ENCODE peak calls at places on chromosomes 5 and 9, in nine cellular contexts. A, H, Y, O, L, E, X, W and G are unnamed samples.

GRCh38 chr9:75238311-75238976 is 150.1 kb downstream of the OSTF1 start:
- DNase-seq in X (no peak), H (peak; percentile 13), O (peak; percentile 52), A (no peak), W (peak; percentile 26), Y (peak; percentile 33), L (peak; percentile 77), E (peak; percentile 77), G (peak; percentile 40)

GRCh38 chr5:81233080-81233634 is at the start of gene CKMT2:
- DNase-seq in Y (no peak), L (peak; percentile 86), E (peak; percentile 87), A (no peak), H (peak; percentile 60), W (no peak), X (no peak), O (no peak), G (no peak)

GRCh38 chr5:158699336-158699735 is 400.4 kb downstream of the EBF1 start:
- DNase-seq in A (no peak), E (no peak), H (no peak), W (no peak), X (no peak), O (no peak), Y (no peak), L (no peak), G (no peak)

GRCh38 chr5:131610198-131611063 is 24.6 kb downstream of the RAPGEF6 start:
- DNase-seq in A (no peak), E (peak; percentile 13), H (no peak), Y (no peak), L (peak; percentile 74), X (no peak), W (no peak), O (peak; percentile 91), G (peak; percentile 85)

GRCh38 chr5:146647656-146648199 is 131.7 kb upstream of the GPR151 start:
- DNase-seq in X (no peak), H (peak; percentile 12), A (no peak), Y (no peak), L (peak; percentile 33), E (peak; percentile 18), O (peak; percentile 15), W (no peak), G (no peak)

GRCh38 chr5:32405502-32405901 is 39.0 kb downstream of the ZFR start:
- DNase-seq in H (no peak), L (no peak), W (no peak), O (no peak), Y (no peak), A (no peak), X (no peak), E (no peak), G (no peak)

GRCh38 chr9:121282309-121283071 is 14.5 kb downstream of the GSN start:
- DNase-seq in W (no peak), Y (no peak), X (no peak), H (peak; percentile 50), L (no peak), A (no peak), E (no peak), O (peak; percentile 87), G (peak; percentile 85)

GRCh38 chr9:88818495-88819201 is 172.6 kb upstream of the S1PR3 start:
- DNase-seq in W (no peak), H (no peak), Y (no peak), E (peak; percentile 40), X (no peak), A (no peak), O (peak; percentile 74), L (peak; percentile 88), G (peak; percentile 21)

GRCh38 chr5:11281842-11282241 is 520.8 kb upstream of the DAP start:
- DNase-seq in W (no peak), A (no peak), X (no peak), H (no peak), L (no peak), Y (no peak), E (no peak), O (no peak), G (no peak)

GRCh38 chr5:152097128-152097527 is 172.5 kb upstream of the GLRA1 start:
- DNase-seq in O (no peak), E (no peak), Y (no peak), H (no peak), L (no peak), A (no peak), W (no peak), X (no peak), G (no peak)

GRCh38 chr9:77663754-77664153 is 15.6 kb upstream of the GNA14 start:
- DNase-seq in X (no peak), W (no peak), E (no peak), L (no peak), H (no peak), A (no peak), Y (no peak), O (peak; percentile 47), G (no peak)

GRCh38 chr9:9819886-9820285 is 792.9 kb downstream of the PTPRD start:
- DNase-seq in Y (no peak), A (no peak), X (no peak), O (no peak), L (no peak), E (no peak), W (no peak), H (no peak), G (no peak)

GRCh38 chr9:76893395-76893932 is 12.4 kb downstream of the PRUNE2 start:
- DNase-seq in E (no peak), H (peak; percentile 72), A (peak; percentile 57), Y (no peak), X (no peak), L (no peak), W (no peak), O (no peak), G (no peak)